ENCODE peak calls at places on chromosomes 2 and 18, in six cellular contexts. Y, W, R, D, H and Z are unnamed samples.

GRCh38 chr2:9199716-9200633 is 6.6 kb upstream of the ASAP2 start:
- DNase-seq in Y (peak), W (no peak), R (peak), D (peak), H (no peak), Z (no peak)

GRCh38 chr2:174972924-174973323 is 32.3 kb downstream of the CHN1 start:
- DNase-seq in Y (peak), W (no peak), R (peak), D (no peak), H (no peak), Z (peak)

GRCh38 chr2:230135126-230135525 is 66.4 kb upstream of the SLC16A14 start:
- DNase-seq in Y (no peak), W (no peak), R (no peak), D (no peak), H (no peak), Z (no peak)

GRCh38 chr2:129058981-129059380 is 740.3 kb upstream of the HS6ST1 start:
- DNase-seq in Y (no peak), W (no peak), R (no peak), D (no peak), H (no peak), Z (no peak)

GRCh38 chr2:183995632-183996031 is 602.7 kb upstream of the ZNF804A start:
- DNase-seq in Y (no peak), W (no peak), R (peak), D (no peak), H (no peak), Z (peak)

GRCh38 chr2:62140785-62141740 is 54.9 kb upstream of the B3GNT2 start:
- DNase-seq in Y (no peak), W (no peak), R (no peak), D (no peak), H (no peak), Z (no peak)

GRCh38 chr2:16130541-16130880 is 190.2 kb downstream of the MYCN start:
- DNase-seq in Y (no peak), W (no peak), R (no peak), D (peak), H (no peak), Z (no peak)

GRCh38 chr2:15359716-15360531 is 201.2 kb downstream of the NBAS start:
- DNase-seq in Y (peak), W (no peak), R (peak), D (no peak), H (no peak), Z (peak)

GRCh38 chr2:101097638-101098037 is 53.5 kb downstream of the TBC1D8 start:
- DNase-seq in Y (no peak), W (no peak), R (no peak), D (no peak), H (no peak), Z (no peak)

GRCh38 chr2:238202326-238203103 is 980 bp downstream of the ILKAP start:
- DNase-seq in Y (peak), W (no peak), R (peak), D (no peak), H (no peak), Z (peak)

GRCh38 chr2:75604479-75604878 is 42.1 kb upstream of the MRPL19 start:
- DNase-seq in Y (peak), W (no peak), R (no peak), D (no peak), H (no peak), Z (no peak)

GRCh38 chr18:9103488-9103887 is 989 bp downstream of the NDUFV2 start:
- DNase-seq in Y (peak), W (no peak), R (peak), D (no peak), H (no peak), Z (peak)

GRCh38 chr2:64319930-64320329 is 134.0 kb upstream of the LGALSL start:
- DNase-seq in Y (no peak), W (no peak), R (no peak), D (no peak), H (no peak), Z (no peak)

GRCh38 chr2:207131634-207132418 is 33.9 kb downstream of the KLF7 start:
- DNase-seq in Y (no peak), W (no peak), R (no peak), D (no peak), H (no peak), Z (no peak)

GRCh38 chr2:9554841-9555337 is 741 bp downstream of the ADAM17 start:
- DNase-seq in Y (peak), W (no peak), R (peak), D (no peak), H (no peak), Z (peak)

GRCh38 chr2:230798769-230799399 is 65.9 kb upstream of the ITM2C start:
- DNase-seq in Y (peak), W (no peak), R (peak), D (no peak), H (peak), Z (peak)

GRCh38 chr2:182822733-182823132 is 43.7 kb downstream of the FRZB start:
- DNase-seq in Y (no peak), W (no peak), R (no peak), D (no peak), H (no peak), Z (no peak)

GRCh38 chr2:219286436-219287115 is 7.4 kb downstream of the DNAJB2 start:
- DNase-seq in Y (no peak), W (no peak), R (no peak), D (no peak), H (no peak), Z (no peak)

GRCh38 chr2:196957881-196958525 is 31.5 kb upstream of the PGAP1 start:
- DNase-seq in Y (no peak), W (no peak), R (no peak), D (no peak), H (peak), Z (no peak)

GRCh38 chr2:52765735-52766134 is 1001.9 kb upstream of the CHAC2 start:
- DNase-seq in Y (no peak), W (no peak), R (no peak), D (no peak), H (no peak), Z (no peak)

GRCh38 chr2:212626371-212626918 is 87.8 kb upstream of the ERBB4 start:
- DNase-seq in Y (no peak), W (no peak), R (no peak), D (no peak), H (no peak), Z (peak)

GRCh38 chr18:9653390-9653789 is 39.0 kb upstream of the PPP4R1 start:
- DNase-seq in Y (no peak), W (no peak), R (peak), D (no peak), H (no peak), Z (no peak)

GRCh38 chr2:33848486-33848885 is 249.4 kb upstream of the FAM98A start:
- DNase-seq in Y (peak), W (no peak), R (peak), D (no peak), H (no peak), Z (peak)

GRCh38 chr18:70892381-70892780 is 603.5 kb downstream of the SOCS6 start:
- DNase-seq in Y (no peak), W (no peak), R (no peak), D (no peak), H (no peak), Z (no peak)

GRCh38 chr2:239957681-239958181 is 67.4 kb downstream of the NDUFA10 start:
- DNase-seq in Y (no peak), W (no peak), R (no peak), D (no peak), H (no peak), Z (no peak)

GRCh38 chr2:3022841-3023372 is 354.7 kb downstream of the EIPR1 start:
- DNase-seq in Y (no peak), W (peak), R (no peak), D (no peak), H (no peak), Z (no peak)

DNA sequence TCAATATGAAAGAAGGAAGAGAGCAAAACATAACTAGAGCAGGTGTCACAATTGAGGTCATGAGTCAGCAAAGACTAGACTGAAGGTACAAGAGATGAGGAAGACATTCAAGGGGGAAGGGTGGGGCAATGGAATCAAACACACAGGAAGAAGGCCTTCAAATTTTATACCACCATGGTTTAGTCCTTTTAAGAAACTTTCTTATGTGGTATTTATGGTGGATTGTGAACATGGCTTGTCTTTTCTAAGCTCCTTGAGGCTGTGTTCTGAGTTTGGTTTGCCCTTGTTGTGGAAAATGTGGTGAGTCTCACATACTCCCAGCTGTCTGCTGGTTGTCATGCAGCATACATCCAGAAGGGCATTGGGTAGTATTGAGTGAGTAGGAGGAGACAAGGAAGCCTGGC is 62.1 kb downstream of the NABP1 start:
- DNase-seq in Y (no peak), W (no peak), R (peak), D (no peak), H (no peak), Z (no peak)
- H4K91ac ChIP-seq in Y (no peak), W (no peak), R (no peak), D (no peak), H (no peak), Z (no peak)

DNA sequence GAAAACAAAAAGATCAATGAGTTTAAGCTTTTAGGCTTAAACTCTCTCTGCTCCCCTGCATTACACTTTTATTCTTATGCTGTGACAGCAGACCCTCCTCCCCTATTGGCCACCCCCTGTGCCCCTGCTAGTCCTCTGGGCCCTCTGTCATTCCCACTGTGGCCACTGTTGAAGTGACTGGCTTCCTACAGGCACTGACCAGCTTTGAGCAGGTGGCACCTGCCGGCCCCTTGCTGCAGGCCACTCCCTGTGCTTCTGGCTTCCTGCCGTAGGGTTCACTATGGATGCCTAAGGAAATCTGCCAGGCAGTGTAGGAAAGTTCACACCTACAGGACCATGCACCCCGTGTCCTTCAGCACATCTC is 156.5 kb upstream of the L3MBTL4 start:
- DNase-seq in Y (no peak), W (peak), R (no peak), D (no peak), H (no peak), Z (no peak)
- H3K4ac ChIP-seq in Y (no peak), W (no peak), R (no peak), D (no peak), H (no peak), Z (no peak)

DNA sequence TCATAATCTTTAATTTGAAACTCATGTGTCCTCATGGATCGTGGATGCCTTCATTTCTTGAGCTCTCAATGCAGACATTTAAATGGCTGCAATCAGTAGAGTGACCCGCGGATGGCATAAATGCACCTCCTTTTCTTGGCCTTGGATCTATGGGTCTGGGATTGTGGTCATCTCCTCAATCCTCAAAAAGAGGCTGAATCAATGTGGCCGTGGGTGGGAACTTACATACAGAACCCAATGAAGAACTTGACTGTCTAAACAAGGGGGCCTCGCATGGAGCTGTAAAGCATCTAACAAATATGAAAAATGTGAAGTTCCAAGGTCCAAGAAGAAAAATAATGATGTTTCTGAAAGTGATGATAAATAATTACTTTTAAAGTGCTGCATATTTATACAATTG is 2.9 kb downstream of the HOXD13 start:
- DNase-seq in Y (no peak), W (no peak), R (no peak), D (peak), H (no peak), Z (no peak)
- H4K91ac ChIP-seq in Y (no peak), W (no peak), R (no peak), D (no peak), H (no peak), Z (no peak)

GRCh38 chr18:51622676-51623075 is 425.2 kb upstream of the MEX3C start:
- DNase-seq in Y (no peak), W (no peak), R (no peak), D (no peak), H (peak), Z (no peak)

GRCh38 chr18:51619283-51619682 is 421.8 kb upstream of the MEX3C start:
- DNase-seq in Y (no peak), W (no peak), R (no peak), D (no peak), H (no peak), Z (no peak)

GRCh38 chr18:51621103-51621969 is 423.9 kb upstream of the MEX3C start:
- DNase-seq in Y (no peak), W (peak), R (peak), D (peak), H (peak), Z (peak)

GRCh38 chr18:51624311-51624710 is 426.8 kb upstream of the MEX3C start:
- DNase-seq in Y (no peak), W (no peak), R (no peak), D (no peak), H (no peak), Z (no peak)

DNA sequence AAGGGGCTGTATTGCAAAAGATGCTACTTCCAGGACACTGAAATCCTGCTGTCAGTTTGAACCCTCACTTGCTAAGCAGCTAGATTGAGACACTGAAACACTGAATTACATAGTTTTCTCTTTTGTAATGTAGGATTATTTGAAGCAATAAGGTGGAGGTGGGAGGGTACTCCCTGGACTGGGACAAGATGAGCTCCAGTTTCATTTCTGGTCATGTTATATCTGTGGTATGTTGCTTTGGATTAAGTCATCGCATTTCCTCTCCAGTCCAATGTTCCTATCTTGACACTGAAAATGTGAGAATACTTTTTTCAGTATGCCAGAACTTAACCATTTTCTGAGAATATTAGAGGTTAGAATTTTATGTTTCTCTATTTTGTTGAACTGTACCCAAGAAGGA is 426.2 kb upstream of the MEX3C start:
- DNase-seq in Y (no peak), W (no peak), R (no peak), D (no peak), H (no peak), Z (no peak)
- H3K4ac ChIP-seq in Y (no peak), W (no peak), R (no peak), D (no peak), H (no peak), Z (no peak)

GRCh38 chr18:42959528-42959927 is 156.0 kb downstream of the RIT2 start:
- DNase-seq in Y (no peak), W (no peak), R (no peak), D (no peak), H (no peak), Z (no peak)
- H4K91ac ChIP-seq in Y (no peak), W (no peak), R (no peak), D (no peak), H (no peak), Z (no peak)

GRCh38 chr2:189631849-189632248 is 29.4 kb upstream of the ASNSD1 start:
- DNase-seq in Y (no peak), W (no peak), R (peak), D (no peak), H (no peak), Z (no peak)
- H3K4ac ChIP-seq in Y (no peak), W (no peak), R (no peak), D (no peak), H (no peak), Z (no peak)

GRCh38 chr2:1661891-1662605 is 82.3 kb downstream of the PXDN start:
- DNase-seq in Y (no peak), W (peak), R (no peak), D (no peak), H (no peak), Z (no peak)

GRCh38 chr2:1664076-1664605 is 80.2 kb downstream of the PXDN start:
- DNase-seq in Y (no peak), W (peak), R (no peak), D (no peak), H (no peak), Z (no peak)

GRCh38 chr2:1663621-1664020 is 80.7 kb downstream of the PXDN start:
- DNase-seq in Y (no peak), W (peak), R (no peak), D (no peak), H (no peak), Z (no peak)

GRCh38 chr2:1660656-1661650 is 83.4 kb downstream of the PXDN start:
- DNase-seq in Y (no peak), W (peak), R (no peak), D (no peak), H (no peak), Z (no peak)

GRCh38 chr2:1662606-1663180 is 81.6 kb downstream of the PXDN start:
- DNase-seq in Y (no peak), W (peak), R (no peak), D (no peak), H (no peak), Z (no peak)
- H4K91ac ChIP-seq in Y (no peak), W (no peak), R (no peak), D (no peak), H (no peak), Z (no peak)